ENCODE peak calls at places on chromosomes 4 and X, in ten cellular contexts. P, W, Q, Z, T, M, B, H, X and V are unnamed samples.
A peak's percentile ranks its signal among the peaks of the same experiment; 100 is the strongest.

GRCh38 chrX:29431895-29432294 is 783.5 kb upstream of the MAGEB2 start:
- DNase-seq in P (no peak), W (no peak), Q (no peak), Z (no peak), T (no peak), M (no peak), B (no peak), H (no peak), X (no peak), V (no peak)

GRCh38 chr4:48970471-48970921 is 15.6 kb upstream of the CWH43 start:
- DNase-seq in P (no peak), W (no peak), Q (no peak), Z (no peak), T (no peak), M (no peak), B (no peak), H (peak; percentile 80), X (no peak), V (peak; percentile 36)

GRCh38 chrX:134670241-134670811 is 12.1 kb upstream of the PLAC1 start:
- DNase-seq in P (no peak), W (no peak), Q (no peak), Z (no peak), T (peak; percentile 3), M (no peak), B (peak; percentile 38), H (no peak), X (peak; percentile 51), V (no peak)

GRCh38 chrX:17944833-17945497 is 83.9 kb upstream of the RAI2 start:
- DNase-seq in P (no peak), W (no peak), Q (peak; percentile 13), Z (no peak), T (peak; percentile 38), M (no peak), B (peak; percentile 15), H (peak; percentile 17), X (no peak), V (peak; percentile 38)

GRCh38 chrX:149631293-149632165 is at the start of gene TMEM185A:
- DNase-seq in P (peak; percentile 28), W (peak; percentile 85), Q (peak; percentile 79), Z (peak; percentile 46), T (peak; percentile 89), M (peak; percentile 76), B (peak; percentile 81), H (peak; percentile 78), X (peak; percentile 81), V (peak; percentile 56)

GRCh38 chrX:18789916-18790315 is 82.5 kb downstream of the PPEF1 start:
- DNase-seq in P (no peak), W (no peak), Q (no peak), Z (no peak), T (no peak), M (no peak), B (no peak), H (no peak), X (no peak), V (no peak)

GRCh38 chrX:145394344-145394743 is 147.0 kb downstream of the SPANXN1 start:
- DNase-seq in P (no peak), W (no peak), Q (no peak), Z (no peak), T (no peak), M (no peak), B (no peak), H (no peak), X (no peak), V (no peak)

GRCh38 chr4:650951-651883 is 22.9 kb downstream of the ATP5ME start:
- DNase-seq in P (peak; percentile 88), W (no peak), Q (no peak), Z (no peak), T (peak; percentile 55), M (no peak), B (no peak), H (no peak), X (peak; percentile 45), V (no peak)

GRCh38 chrX:9312922-9313867 is 151.7 kb upstream of the TBL1X start:
- DNase-seq in P (no peak), W (no peak), Q (peak; percentile 77), Z (peak; percentile 50), T (no peak), M (peak; percentile 18), B (peak; percentile 13), H (peak; percentile 60), X (peak; percentile 69), V (peak; percentile 53)

GRCh38 chr4:59818656-59819055 is 1381.5 kb upstream of the ADGRL3 start:
- DNase-seq in P (no peak), W (no peak), Q (no peak), Z (no peak), T (no peak), M (no peak), B (no peak), H (peak; percentile 16), X (no peak), V (peak; percentile 72)

GRCh38 chr4:150248181-150248580 is 169.9 kb downstream of the DCLK2 start:
- DNase-seq in P (no peak), W (no peak), Q (no peak), Z (no peak), T (no peak), M (no peak), B (no peak), H (no peak), X (no peak), V (no peak)

GRCh38 chr4:1183985-1184773 is 11.8 kb upstream of the SPON2 start:
- DNase-seq in P (no peak), W (no peak), Q (no peak), Z (no peak), T (no peak), M (no peak), B (no peak), H (peak; percentile 78), X (no peak), V (no peak)

GRCh38 chrX:51496501-51497291 is at the start of gene NUDT11:
- DNase-seq in P (peak; percentile 20), W (peak; percentile 78), Q (peak; percentile 68), Z (no peak), T (peak; percentile 89), M (peak; percentile 40), B (peak; percentile 82), H (no peak), X (peak; percentile 54), V (no peak)

GRCh38 chr4:145868637-145869409 is 69.8 kb downstream of the ZNF827 start:
- DNase-seq in P (no peak), W (no peak), Q (no peak), Z (no peak), T (no peak), M (no peak), B (no peak), H (no peak), X (no peak), V (peak; percentile 35)

GRCh38 chr4:41177016-41177415 is 37.3 kb downstream of the APBB2 start:
- DNase-seq in P (no peak), W (no peak), Q (no peak), Z (no peak), T (no peak), M (no peak), B (peak; percentile 45), H (no peak), X (no peak), V (peak; percentile 43)

GRCh38 chr4:8534129-8534528 is 46.1 kb upstream of the GPR78 start:
- DNase-seq in P (no peak), W (no peak), Q (no peak), Z (no peak), T (no peak), M (no peak), B (peak; percentile 89), H (no peak), X (no peak), V (no peak)

GRCh38 chr4:136637071-136637777 is 895.1 kb downstream of the PCDH18 start:
- DNase-seq in P (no peak), W (no peak), Q (no peak), Z (no peak), T (peak; percentile 71), M (no peak), B (peak; percentile 36), H (peak; percentile 17), X (no peak), V (no peak)

GRCh38 chr4:110139815-110140214 is 58.6 kb downstream of the ELOVL6 start:
- DNase-seq in P (no peak), W (no peak), Q (no peak), Z (no peak), T (peak; percentile 21), M (no peak), B (no peak), H (no peak), X (no peak), V (no peak)

GRCh38 chr4:186651624-186652023 is 72.0 kb downstream of the FAT1 start:
- DNase-seq in P (peak; percentile 57), W (peak; percentile 85), Q (no peak), Z (no peak), T (peak; percentile 82), M (peak; percentile 77), B (peak; percentile 60), H (no peak), X (no peak), V (no peak)

GRCh38 chr4:8345053-8345945 is 75.7 kb downstream of the HTRA3 start:
- DNase-seq in P (no peak), W (no peak), Q (no peak), Z (no peak), T (no peak), M (no peak), B (no peak), H (no peak), X (no peak), V (no peak)

GRCh38 chrX:39331062-39331704 is 529.9 kb downstream of the MID1IP1 start:
- DNase-seq in P (no peak), W (no peak), Q (peak; percentile 52), Z (no peak), T (no peak), M (no peak), B (no peak), H (peak; percentile 63), X (no peak), V (no peak)